ENCODE peak calls at places on chromosome 16, in four cellular contexts. T is GM12892, P is sigmoid colon, F is erythroblast. D is an unnamed sample.

GRCh38 chr16:27706156-27706705 is 156.3 kb downstream of the KATNIP start:
- DNase-seq in T (no peak), P (peak; percentile 25), F (no peak), D (peak; percentile 72)

GRCh38 chr16:50464325-50465290 is 83.6 kb upstream of the NKD1 start:
- DNase-seq in T (no peak), P (peak; percentile 28), F (no peak), D (peak; percentile 79)

GRCh38 chr16:14238756-14239155 is 167.6 kb downstream of the MRTFB start:
- DNase-seq in T (no peak), P (no peak), F (no peak), D (no peak)

GRCh38 chr16:54517181-54517580 is 230.6 kb upstream of the IRX3 start:
- DNase-seq in T (no peak), P (no peak), F (no peak), D (no peak)

GRCh38 chr16:88331989-88332920 is 50.5 kb upstream of the ZNF469 start:
- DNase-seq in T (no peak), P (peak; percentile 87), F (no peak), D (peak; percentile 80)

GRCh38 chr16:1535391-1536291 is 2.2 kb downstream of the TMEM204 start:
- DNase-seq in T (no peak), P (no peak), F (no peak), D (no peak)

GRCh38 chr16:391885-392335 is 5.1 kb upstream of the NME4 start:
- DNase-seq in T (peak; percentile 58), P (no peak), F (peak; percentile 83), D (no peak)

GRCh38 chr16:50501251-50501650 is 46.9 kb upstream of the NKD1 start:
- DNase-seq in T (no peak), P (peak; percentile 15), F (no peak), D (no peak)

GRCh38 chr16:72853575-72853974 is 194.4 kb downstream of the ZFHX3 start:
- DNase-seq in T (no peak), P (no peak), F (no peak), D (no peak)

GRCh38 chr16:54284319-54284930 is 2.2 kb downstream of the IRX3 start:
- DNase-seq in T (no peak), P (no peak), F (no peak), D (no peak)

GRCh38 chr16:26456074-26456473 is 610.7 kb upstream of the C16orf82 start:
- DNase-seq in T (no peak), P (no peak), F (no peak), D (no peak)

GRCh38 chr16:87369796-87370719 is 13.5 kb downstream of the FBXO31 start:
- DNase-seq in T (no peak), P (no peak), F (no peak), D (no peak)

DNA sequence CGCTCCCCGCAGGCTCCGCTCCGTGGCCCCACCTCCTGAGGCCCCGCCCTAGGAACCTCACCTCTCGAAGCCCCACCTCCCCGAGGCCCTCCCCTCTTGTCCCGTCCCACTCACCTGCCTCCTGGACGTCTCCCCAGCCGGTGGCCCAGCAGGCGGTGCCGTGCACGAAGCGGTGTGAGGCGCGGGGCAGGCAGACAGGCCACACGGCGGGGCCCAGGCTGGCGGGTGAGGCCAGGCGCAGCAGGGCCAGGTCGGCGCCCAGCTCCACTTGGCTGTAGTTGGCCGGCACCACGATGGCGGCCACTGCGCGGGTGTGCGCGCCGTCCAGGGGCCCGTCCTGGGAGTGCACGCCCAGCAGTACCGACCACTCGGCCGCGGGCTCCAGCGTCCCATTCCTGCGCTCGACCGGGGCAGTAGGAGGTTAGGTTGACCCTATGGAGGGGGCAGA is 1.6 kb downstream of the PRSS36 start:
- DNase-seq in T (no peak), P (no peak), F (no peak), D (no peak)
- TF ChIP-seq POLR2A in T (no peak), P (no peak), F (no peak), D (no peak)

GRCh38 chr16:81492307-81492706 is 47.7 kb downstream of the CMIP start:
- DNase-seq in T (no peak), P (no peak), F (no peak), D (no peak)
- TF ChIP-seq POLR2A in T (no peak), P (no peak), F (no peak), D (no peak)

GRCh38 chr16:75555213-75555706 is 792 bp downstream of the TMEM231 start:
- DNase-seq in T (no peak), P (peak; percentile 91), F (peak; percentile 77), D (peak; percentile 59)
- TF ChIP-seq POLR2A in T (no peak), P (no peak), F (peak; percentile 23), D (no peak)

DNA sequence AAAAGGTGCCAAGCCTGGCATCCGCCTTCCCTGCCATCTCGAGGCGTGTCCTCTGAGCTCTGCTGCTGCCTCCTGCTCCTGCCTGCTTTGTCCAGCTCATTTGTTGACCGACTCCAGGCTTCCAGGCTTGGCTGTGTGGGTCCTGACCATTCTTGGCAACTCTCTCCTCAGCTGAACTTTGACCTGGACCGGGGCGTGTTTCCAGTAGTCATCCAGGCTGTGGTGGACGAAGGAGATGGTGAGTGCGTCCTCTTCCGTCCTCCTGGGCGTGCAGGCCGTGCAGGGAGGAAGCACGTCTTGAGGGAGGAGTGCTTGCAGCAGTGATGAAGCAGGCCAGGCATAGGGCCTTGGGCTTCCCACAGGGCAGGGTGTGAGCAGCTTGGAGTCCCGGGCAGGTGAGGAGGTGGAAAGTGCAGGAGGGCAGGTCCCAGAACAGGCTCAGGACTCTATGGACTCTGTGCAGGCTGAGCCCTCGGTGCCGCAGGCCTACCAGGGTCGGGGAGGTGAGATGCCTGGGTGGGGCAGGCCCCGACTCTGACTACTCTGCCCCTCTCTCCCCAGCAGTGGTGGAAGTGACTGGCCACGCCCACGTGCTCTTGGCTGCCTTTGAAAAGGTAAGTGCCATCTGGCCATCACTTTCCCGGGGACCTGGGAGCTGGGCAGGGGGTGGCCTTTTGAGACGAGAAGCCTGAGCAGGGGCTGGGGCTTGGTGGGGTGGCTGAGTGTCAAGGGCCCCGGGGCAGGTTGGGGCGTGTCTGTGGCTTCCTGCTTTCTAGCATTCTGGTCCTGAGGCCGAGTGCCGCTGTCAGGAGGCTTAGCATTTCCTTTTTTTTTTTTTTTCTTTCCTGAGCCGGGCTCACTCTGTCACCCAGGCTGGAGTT is 28.6 kb upstream of the NUDT16L1 start:
- DNase-seq in T (peak; percentile 55), P (no peak), F (no peak), D (no peak)
- TF ChIP-seq POLR2A in T (no peak), P (no peak), F (no peak), D (no peak)

GRCh38 chr16:57283956-57284205 is 591 bp downstream of the PLLP start:
- DNase-seq in T (no peak), P (no peak), F (no peak), D (no peak)

GRCh38 chr16:57283214-57283955 is 1.1 kb downstream of the PLLP start:
- DNase-seq in T (no peak), P (peak; percentile 53), F (no peak), D (no peak)

GRCh38 chr16:57285379-57285778 is 907 bp upstream of the PLLP start:
- DNase-seq in T (no peak), P (no peak), F (no peak), D (no peak)

GRCh38 chr16:57284952-57285263 is 436 bp upstream of the PLLP start:
- DNase-seq in T (no peak), P (no peak), F (peak; percentile 59), D (no peak)

GRCh38 chr16:57284206-57284951 is at the start of gene PLLP:
- DNase-seq in T (peak; percentile 77), P (peak; percentile 61), F (peak; percentile 65), D (no peak)
- TF ChIP-seq POLR2A in T (no peak), P (no peak), F (no peak), D (no peak)

DNA sequence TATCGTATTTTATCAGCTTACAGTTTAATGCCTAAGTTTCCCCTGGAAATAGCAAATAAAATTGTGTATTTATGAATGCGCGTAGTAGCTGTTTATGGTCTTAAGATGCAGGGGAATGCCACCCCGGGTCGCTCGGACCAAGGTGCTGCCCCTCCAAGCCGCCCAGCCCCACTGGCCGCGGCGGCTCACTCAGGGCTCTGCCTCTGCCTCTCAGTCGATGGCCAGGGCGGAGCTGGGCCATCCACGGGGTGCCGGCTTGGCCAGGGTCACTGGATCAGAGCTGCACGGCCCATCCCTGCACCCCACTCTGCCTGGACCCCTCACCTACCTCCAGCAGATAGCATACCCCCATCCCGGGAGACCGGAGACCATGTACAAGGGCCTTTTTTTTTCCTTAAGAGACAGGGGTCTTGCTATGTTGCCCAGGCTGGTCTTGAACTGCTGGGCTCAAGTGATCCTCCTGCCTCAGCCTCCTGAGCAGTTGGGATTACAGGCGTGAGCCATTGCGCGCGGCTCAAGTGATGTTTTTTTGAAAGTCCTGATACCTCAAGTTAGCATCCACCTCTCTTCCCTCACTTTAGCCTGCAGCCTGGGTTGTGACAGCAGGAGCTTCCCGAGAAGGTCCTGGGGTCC is 11.0 kb downstream of the PRSS27 start:
- DNase-seq in T (no peak), P (no peak), F (no peak), D (no peak)
- TF ChIP-seq POLR2A in T (no peak), P (no peak), F (no peak), D (no peak)

GRCh38 chr16:3754304-3754703 is 37.0 kb upstream of the TRAP1 start:
- DNase-seq in T (no peak), P (no peak), F (no peak), D (no peak)
- TF ChIP-seq POLR2A in T (no peak), P (no peak), F (no peak), D (no peak)

GRCh38 chr16:30395992-30396560 is 856 bp downstream of the ZNF48 start:
- DNase-seq in T (no peak), P (no peak), F (no peak), D (no peak)

GRCh38 chr16:30397056-30397455 is 1.8 kb downstream of the ZNF48 start:
- DNase-seq in T (no peak), P (no peak), F (no peak), D (no peak)

GRCh38 chr16:30397776-30398659 is 2.8 kb downstream of the ZNF48 start:
- DNase-seq in T (no peak), P (no peak), F (no peak), D (no peak)

GRCh38 chr16:30394603-30395154 is 541 bp upstream of the ZNF48 start:
- DNase-seq in T (no peak), P (no peak), F (peak; percentile 60), D (no peak)

GRCh38 chr16:30395155-30395991 is at the start of gene ZNF48:
- DNase-seq in T (peak; percentile 85), P (peak; percentile 94), F (peak; percentile 87), D (peak; percentile 65)
- TF ChIP-seq POLR2A in T (peak; percentile 62), P (no peak), F (no peak), D (no peak)

DNA sequence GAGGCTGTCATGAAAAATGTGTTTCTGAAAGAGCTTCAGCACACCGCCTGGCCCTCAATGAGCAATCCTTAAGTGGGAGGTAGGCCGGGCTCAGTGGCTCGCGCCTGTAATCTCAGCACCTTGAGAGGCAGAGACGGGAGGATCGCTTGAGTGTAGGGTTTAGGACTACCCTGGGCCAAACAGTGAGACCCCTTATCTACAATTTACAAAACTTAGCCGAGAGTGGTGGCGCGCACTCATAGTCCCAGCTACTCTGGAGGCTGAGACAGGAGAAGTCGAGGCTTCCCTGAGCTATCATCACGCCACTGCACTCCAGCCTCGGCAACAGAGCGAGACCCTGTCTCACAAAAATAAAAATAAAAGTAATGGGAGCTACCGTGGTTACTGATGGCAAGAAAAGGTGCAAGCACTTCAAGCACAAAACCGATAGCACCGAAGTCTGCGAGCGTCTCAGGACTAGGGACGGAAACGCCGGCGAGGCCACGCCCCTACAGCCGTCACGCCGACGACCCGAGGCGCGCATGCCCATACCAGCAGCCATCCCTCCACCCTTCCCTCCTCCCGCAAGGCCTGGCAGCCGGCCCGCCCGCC is 622 bp downstream of the THUMPD1 start:
- DNase-seq in T (peak; percentile 72), P (peak; percentile 96), F (peak; percentile 95), D (peak; percentile 98)
- TF ChIP-seq POLR2A in T (no peak), P (peak; percentile 67), F (no peak), D (no peak)

D was measured in lower leg skin.